ENCODE peak calls at places on chromosomes 11 and 22, in four cellular contexts. S is HEK293T, C is HepG2, P is K562. R is an unnamed sample.

GRCh38 chr22:36405671-36406070 is 17.9 kb upstream of the MYH9 start:
- DNase-seq in P (no peak), C (no peak), S (no peak), R (no peak)

GRCh38 chr11:8068605-8069221 is 12.3 kb upstream of the TUB start:
- DNase-seq in P (peak), S (no peak), C (peak), R (no peak)

GRCh38 chr11:42657169-42657568 is 654.6 kb upstream of the API5 start:
- DNase-seq in C (no peak), S (no peak), P (no peak), R (no peak)

GRCh38 chr22:37824674-37825641 is 1.8 kb downstream of the GALR3 start:
- DNase-seq in S (no peak), P (no peak), C (no peak), R (no peak)

GRCh38 chr11:45472713-45473317 is 186.7 kb upstream of the SYT13 start:
- DNase-seq in S (no peak), C (no peak), P (no peak), R (no peak)

GRCh38 chr11:330694-331314 is 10.1 kb upstream of the IFITM3 start:
- DNase-seq in C (no peak), S (no peak), P (no peak), R (no peak)

GRCh38 chr11:60835472-60835871 is 6.4 kb upstream of the CCDC86 start:
- DNase-seq in S (no peak), C (no peak), P (no peak), R (no peak)

GRCh38 chr11:68541983-68542382 is 81.4 kb downstream of the PPP6R3 start:
- DNase-seq in S (no peak), C (peak), P (peak), R (no peak)

GRCh38 chr22:17870408-17870807 is 96.1 kb upstream of the BID start:
- DNase-seq in C (no peak), P (no peak), S (no peak), R (no peak)

GRCh38 chr22:49968831-49969661 is 8.5 kb downstream of the PIM3 start:
- DNase-seq in S (no peak), P (no peak), C (no peak), R (no peak)

GRCh38 chr22:17779286-17780115 is 5.2 kb upstream of the BID start:
- DNase-seq in P (peak), C (no peak), S (no peak), R (peak)

GRCh38 chr11:37504925-37505324 is 906.9 kb upstream of the RAG2 start:
- DNase-seq in S (no peak), C (no peak), P (no peak), R (no peak)

GRCh38 chr11:34425863-34426262 is 12.9 kb upstream of the CAT start:
- DNase-seq in C (no peak), P (no peak), S (no peak), R (no peak)

GRCh38 chr11:122593473-122594420 is 61.8 kb upstream of the UBASH3B start:
- DNase-seq in C (no peak), S (no peak), P (no peak), R (no peak)

GRCh38 chr11:108807262-108807661 is 142.4 kb downstream of the DDX10 start:
- DNase-seq in C (no peak), P (no peak), S (no peak), R (no peak)

GRCh38 chr11:32426192-32426591 is 9.1 kb downstream of the WT1 start:
- DNase-seq in S (no peak), C (no peak), P (no peak), R (no peak)

GRCh38 chr22:19595532-19595931 is 71.3 kb upstream of the CLDN5 start:
- DNase-seq in P (no peak), C (no peak), S (peak), R (no peak)

GRCh38 chr11:7021318-7021717 is 1.0 kb downstream of the NLRP14 start:
- DNase-seq in P (no peak), C (no peak), S (no peak), R (no peak)

GRCh38 chr22:21796863-21797262 is 61.3 kb upstream of the YPEL1 start:
- DNase-seq in P (no peak), S (no peak), C (no peak), R (no peak)

GRCh38 chr11:69009441-69010211 is 3.4 kb downstream of the MRGPRF start:
- DNase-seq in C (no peak), P (no peak), S (no peak), R (no peak)

GRCh38 chr11:134558258-134558835 is 146.3 kb upstream of the B3GAT1 start:
- DNase-seq in P (no peak), S (no peak), C (no peak), R (no peak)

GRCh38 chr11:2377511-2378443 is 667 bp downstream of the CD81 start:
- DNase-seq in S (peak), P (peak), C (no peak), R (no peak)

GRCh38 chr22:41062146-41062545 is 30.2 kb upstream of the EP300 start:
- DNase-seq in C (no peak), P (no peak), S (no peak), R (no peak)

GRCh38 chr11:114821626-114822025 is 143.3 kb downstream of the NXPE2 start:
- DNase-seq in C (no peak), P (peak), S (no peak), R (no peak)

GRCh38 chr11:95337175-95337957 is 106.4 kb upstream of the SESN3 start:
- DNase-seq in S (no peak), P (peak), C (no peak), R (peak)

GRCh38 chr22:18024276-18024939 is at the start of gene MICAL3:
- DNase-seq in C (no peak), S (peak), P (peak), R (no peak)

GRCh38 chr11:103949781-103950180 is 86.7 kb upstream of the DDI1 start:
- DNase-seq in S (no peak), P (no peak), C (no peak), R (no peak)

GRCh38 chr11:72222907-72223614 is 1.5 kb upstream of the INPPL1 start:
- DNase-seq in P (peak), S (peak), C (peak), R (peak)

GRCh38 chr22:47371263-47372090 is 609.0 kb downstream of the TBC1D22A start:
- DNase-seq in C (no peak), P (no peak), S (no peak), R (no peak)

GRCh38 chr11:47510231-47510630 is 42.7 kb downstream of the CELF1 start:
- DNase-seq in C (no peak), S (no peak), P (no peak), R (no peak)

GRCh38 chr22:48644108-48644507 is 1183.6 kb downstream of the BRD1 start:
- DNase-seq in P (no peak), C (peak), S (no peak), R (no peak)

GRCh38 chr11:13338437-13339069 is 61.0 kb downstream of the BMAL1 start:
- DNase-seq in C (no peak), P (peak), S (no peak), R (no peak)

GRCh38 chr11:64044730-64045386 is 9.1 kb downstream of the FLRT1 start:
- DNase-seq in P (no peak), C (peak), S (no peak), R (no peak)

GRCh38 chr11:66278396-66279091 is 569 bp downstream of the CNIH2 start:
- DNase-seq in P (peak), C (no peak), S (no peak), R (no peak)

GRCh38 chr22:27632451-27633295 is 168.9 kb downstream of the MN1 start:
- DNase-seq in P (peak), C (no peak), S (peak), R (no peak)

GRCh38 chr11:10443152-10443551 is 11.9 kb upstream of the AMPD3 start:
- DNase-seq in S (no peak), P (no peak), C (no peak), R (no peak)

GRCh38 chr11:115676206-115676605 is 172.0 kb upstream of the CADM1 start:
- DNase-seq in S (no peak), C (no peak), P (no peak), R (no peak)

GRCh38 chr11:132131051-132131450 is 760.6 kb downstream of the NTM start:
- DNase-seq in S (no peak), C (no peak), P (no peak), R (no peak)
- TF ChIP-seq FOXK2 in S (no peak), C (no peak), P (no peak), R (no peak)

GRCh38 chr11:117986981-117987495 is 844 bp downstream of the IL10RA start:
- DNase-seq in P (no peak), S (no peak), C (no peak), R (peak)
- TF ChIP-seq FOXK2 in P (no peak), S (no peak), C (no peak), R (no peak)

GRCh38 chr11:29024386-29024785 is 916.2 kb downstream of the METTL15 start:
- DNase-seq in S (no peak), P (no peak), C (no peak), R (no peak)

GRCh38 chr11:29019960-29020683 is 911.9 kb downstream of the METTL15 start:
- DNase-seq in C (no peak), P (no peak), S (no peak), R (no peak)

GRCh38 chr11:29025001-29025400 is 916.8 kb downstream of the METTL15 start:
- DNase-seq in C (no peak), P (no peak), S (no peak), R (no peak)

GRCh38 chr11:29018631-29019030 is 910.4 kb downstream of the METTL15 start:
- DNase-seq in S (no peak), C (no peak), P (no peak), R (no peak)

DNA sequence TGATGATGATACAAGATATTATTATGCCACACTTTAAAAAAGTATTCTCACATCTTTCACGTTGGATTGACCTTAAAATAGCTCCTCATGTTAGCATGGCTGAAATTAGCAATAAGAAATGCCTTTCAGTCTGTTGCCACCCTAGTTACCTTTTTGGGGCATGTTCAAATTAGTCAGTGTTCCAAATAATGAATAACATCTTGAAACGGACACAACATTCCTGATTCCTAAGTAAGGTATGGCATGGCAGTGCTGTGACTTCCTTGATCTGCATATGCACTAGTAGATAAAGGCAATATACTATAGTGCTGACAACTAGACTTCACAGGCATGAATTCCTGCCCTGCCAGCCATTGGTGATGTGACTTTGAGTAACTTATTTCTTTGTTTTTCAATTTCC is 914.5 kb downstream of the METTL15 start:
- DNase-seq in S (no peak), P (no peak), C (no peak), R (no peak)
- TF ChIP-seq FOXK2 in S (no peak), P (no peak), C (no peak), R (no peak)

DNA sequence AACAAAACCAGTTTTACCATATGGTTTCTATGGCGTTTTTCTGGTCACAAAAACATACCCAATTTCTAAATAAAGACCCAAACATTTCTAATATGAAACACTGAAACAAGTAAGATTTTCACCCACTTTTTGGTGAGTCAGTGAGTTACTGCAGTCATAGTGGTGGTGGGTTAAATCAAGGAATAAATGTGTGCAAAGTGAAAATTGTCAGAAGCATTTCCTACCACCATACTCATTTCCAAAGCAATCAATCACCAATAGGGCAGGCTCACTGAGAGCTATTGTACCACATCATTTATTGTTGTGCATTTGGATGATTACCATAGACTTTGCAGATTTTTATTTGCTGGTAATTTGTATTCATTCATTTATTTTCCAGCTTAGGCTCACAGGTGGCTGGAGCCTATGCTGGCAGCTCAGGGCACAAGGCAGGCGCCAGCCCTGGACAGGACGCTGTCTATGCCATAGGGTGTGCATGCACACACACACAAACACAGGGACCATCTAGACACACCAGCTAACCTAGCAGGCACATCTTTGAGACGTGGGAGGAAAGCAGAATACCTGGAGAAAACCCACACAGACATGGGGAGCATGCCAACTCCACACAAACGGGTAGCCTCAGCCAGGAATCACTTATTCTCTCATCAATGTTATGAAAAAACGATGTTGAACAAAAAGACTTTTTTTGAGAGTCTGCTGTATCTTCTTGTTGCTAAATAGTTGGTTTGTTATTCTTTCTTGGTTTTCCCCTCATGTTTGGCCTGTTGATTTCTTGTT is 5.1 kb downstream of the FAM118B start:
- DNase-seq in P (no peak), S (no peak), C (no peak), R (no peak)
- TF ChIP-seq FOXK2 in P (no peak), S (no peak), C (no peak), R (no peak)

R was measured in GM12878.